ENCODE peak calls at places on chromosomes 11 and 22, in ten cellular contexts. One of them, this sample, is unnamed.
A peak's percentile ranks its signal among the peaks of the same experiment; 100 is the strongest.

GRCh38 chr11:86688398-86689179 is 16.2 kb upstream of the ME3 start:
- DNase-seq in fibroblast of lung: peak; percentile 72
- DNase-seq in endodermal cell: no peak
- DNase-seq in tibial nerve: no peak
- DNase-seq in ovary: no peak
- DNase-seq in right lobe of liver: no peak
- DNase-seq in adipocyte: peak; percentile 72
- DNase-seq in cardiac muscle cell: no peak
- DNase-seq in stomach: no peak
- DNase-seq in CD8-positive, alpha-beta memory T cell: no peak
- DNase-seq in this sample: no peak

GRCh38 chr11:22432331-22433065 is 94.3 kb downstream of the SLC17A6 start:
- DNase-seq in adipocyte: no peak
- DNase-seq in CD8-positive, alpha-beta memory T cell: no peak
- DNase-seq in endodermal cell: peak; percentile 67
- DNase-seq in stomach: no peak
- DNase-seq in cardiac muscle cell: no peak
- DNase-seq in ovary: peak; percentile 49
- DNase-seq in right lobe of liver: peak; percentile 20
- DNase-seq in tibial nerve: peak; percentile 18
- DNase-seq in fibroblast of lung: peak; percentile 62
- DNase-seq in this sample: no peak

GRCh38 chr11:108019870-108020540 is 11.3 kb downstream of the CUL5 start:
- DNase-seq in right lobe of liver: no peak
- DNase-seq in CD8-positive, alpha-beta memory T cell: no peak
- DNase-seq in tibial nerve: no peak
- DNase-seq in adipocyte: peak; percentile 43
- DNase-seq in endodermal cell: no peak
- DNase-seq in cardiac muscle cell: peak; percentile 31
- DNase-seq in stomach: no peak
- DNase-seq in fibroblast of lung: peak; percentile 58
- DNase-seq in ovary: no peak
- DNase-seq in this sample: no peak

GRCh38 chr22:35630387-35630793 is 13.3 kb upstream of the MB start:
- DNase-seq in tibial nerve: no peak
- DNase-seq in endodermal cell: peak; percentile 73
- DNase-seq in right lobe of liver: no peak
- DNase-seq in cardiac muscle cell: peak; percentile 15
- DNase-seq in ovary: no peak
- DNase-seq in CD8-positive, alpha-beta memory T cell: no peak
- DNase-seq in fibroblast of lung: peak; percentile 33
- DNase-seq in stomach: no peak
- DNase-seq in adipocyte: peak; percentile 33
- DNase-seq in this sample: no peak

GRCh38 chr22:28231423-28231822 is 312.4 kb upstream of the PITPNB start:
- DNase-seq in right lobe of liver: no peak
- DNase-seq in CD8-positive, alpha-beta memory T cell: no peak
- DNase-seq in fibroblast of lung: peak; percentile 18
- DNase-seq in cardiac muscle cell: peak; percentile 56
- DNase-seq in endodermal cell: peak; percentile 57
- DNase-seq in stomach: no peak
- DNase-seq in tibial nerve: no peak
- DNase-seq in adipocyte: peak; percentile 60
- DNase-seq in ovary: no peak
- DNase-seq in this sample: no peak

GRCh38 chr11:126857860-126858808 is 142.4 kb downstream of the KIRREL3 start:
- DNase-seq in adipocyte: no peak
- DNase-seq in CD8-positive, alpha-beta memory T cell: no peak
- DNase-seq in tibial nerve: no peak
- DNase-seq in cardiac muscle cell: no peak
- DNase-seq in fibroblast of lung: peak; percentile 27
- DNase-seq in ovary: no peak
- DNase-seq in stomach: no peak
- DNase-seq in endodermal cell: peak; percentile 19
- DNase-seq in right lobe of liver: no peak
- DNase-seq in this sample: no peak

GRCh38 chr11:27861706-27862430 is 161.6 kb upstream of the BDNF start:
- DNase-seq in CD8-positive, alpha-beta memory T cell: no peak
- DNase-seq in fibroblast of lung: peak; percentile 90
- DNase-seq in endodermal cell: no peak
- DNase-seq in cardiac muscle cell: no peak
- DNase-seq in adipocyte: peak; percentile 84
- DNase-seq in right lobe of liver: no peak
- DNase-seq in ovary: no peak
- DNase-seq in tibial nerve: no peak
- DNase-seq in stomach: no peak
- DNase-seq in this sample: no peak

GRCh38 chr11:12087075-12087775 is 23.2 kb upstream of the MICAL2 start:
- DNase-seq in stomach: no peak
- DNase-seq in right lobe of liver: no peak
- DNase-seq in ovary: no peak
- DNase-seq in CD8-positive, alpha-beta memory T cell: peak; percentile 44
- DNase-seq in adipocyte: peak; percentile 72
- DNase-seq in tibial nerve: no peak
- DNase-seq in cardiac muscle cell: no peak
- DNase-seq in fibroblast of lung: peak; percentile 82
- DNase-seq in endodermal cell: no peak
- DNase-seq in this sample: peak; percentile 46

DNA sequence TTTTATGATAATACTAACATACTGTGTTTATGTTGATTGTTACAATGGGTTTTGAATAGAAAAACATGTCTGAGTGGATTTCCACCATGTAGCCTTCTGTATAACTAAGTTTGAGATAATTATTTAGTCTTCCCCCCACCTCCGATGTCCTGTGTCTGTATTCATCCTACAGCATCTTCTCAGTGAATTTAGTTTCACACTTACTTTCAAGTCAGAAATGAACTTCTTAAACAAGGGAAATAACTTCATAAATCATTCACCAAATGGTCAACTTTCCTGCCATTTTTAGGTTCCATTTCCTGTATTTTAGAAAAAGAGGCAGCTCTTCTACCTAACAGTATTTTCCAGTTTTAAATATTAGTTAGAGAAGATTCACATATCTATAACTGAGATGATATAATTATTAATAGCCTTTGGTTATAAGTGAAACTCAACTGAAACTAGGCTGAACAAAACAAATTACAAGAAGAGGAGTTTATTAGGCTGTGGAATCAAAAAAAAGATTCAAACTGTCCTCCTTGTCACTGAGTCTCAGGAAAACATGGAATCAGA is 3.5 kb downstream of the OR51B5 start:
- DNase-seq in endodermal cell: no peak
- DNase-seq in right lobe of liver: no peak
- DNase-seq in fibroblast of lung: no peak
- DNase-seq in stomach: no peak
- DNase-seq in ovary: no peak
- DNase-seq in cardiac muscle cell: no peak
- DNase-seq in tibial nerve: no peak
- DNase-seq in CD8-positive, alpha-beta memory T cell: no peak
- DNase-seq in adipocyte: no peak
- DNase-seq in this sample: no peak
- H3K4me3 ChIP-seq in endodermal cell: no peak overlapping the region
- H3K4me3 ChIP-seq in right lobe of liver: no peak overlapping the region
- H3K4me3 ChIP-seq in fibroblast of lung: no peak overlapping the region
- H3K4me3 ChIP-seq in stomach: no peak overlapping the region
- H3K4me3 ChIP-seq in ovary: no peak overlapping the region
- H3K4me3 ChIP-seq in cardiac muscle cell: no peak overlapping the region
- H3K4me3 ChIP-seq in tibial nerve: no peak overlapping the region
- H3K4me3 ChIP-seq in CD8-positive, alpha-beta memory T cell: no peak overlapping the region
- H3K4me3 ChIP-seq in adipocyte: no peak overlapping the region
- H3K4me3 ChIP-seq in this sample: no peak overlapping the region

GRCh38 chr11:64451856-64452255 is 92.9 kb downstream of the RPS6KA4 start:
- DNase-seq in endodermal cell: no peak
- DNase-seq in ovary: no peak
- DNase-seq in fibroblast of lung: no peak
- DNase-seq in tibial nerve: no peak
- DNase-seq in right lobe of liver: no peak
- DNase-seq in cardiac muscle cell: no peak
- DNase-seq in CD8-positive, alpha-beta memory T cell: no peak
- DNase-seq in stomach: no peak
- DNase-seq in adipocyte: no peak
- DNase-seq in this sample: no peak

GRCh38 chr11:64449381-64450167 is 90.6 kb downstream of the RPS6KA4 start:
- DNase-seq in tibial nerve: no peak
- DNase-seq in fibroblast of lung: peak; percentile 41
- DNase-seq in CD8-positive, alpha-beta memory T cell: peak; percentile 51
- DNase-seq in ovary: peak; percentile 12
- DNase-seq in right lobe of liver: peak; percentile 48
- DNase-seq in endodermal cell: peak; percentile 95
- DNase-seq in cardiac muscle cell: peak; percentile 84
- DNase-seq in stomach: peak; percentile 70
- DNase-seq in adipocyte: peak; percentile 71
- DNase-seq in this sample: peak; percentile 75

GRCh38 chr11:64447717-64448598 is 89.0 kb downstream of the RPS6KA4 start:
- DNase-seq in fibroblast of lung: peak; percentile 20
- DNase-seq in CD8-positive, alpha-beta memory T cell: no peak
- DNase-seq in stomach: peak; percentile 33
- DNase-seq in ovary: no peak
- DNase-seq in endodermal cell: peak; percentile 55
- DNase-seq in adipocyte: peak; percentile 58
- DNase-seq in tibial nerve: no peak
- DNase-seq in cardiac muscle cell: no peak
- DNase-seq in right lobe of liver: peak; percentile 60
- DNase-seq in this sample: peak; percentile 36

GRCh38 chr11:64448599-64449380 is 89.8 kb downstream of the RPS6KA4 start:
- DNase-seq in adipocyte: peak; percentile 91
- DNase-seq in CD8-positive, alpha-beta memory T cell: peak; percentile 48
- DNase-seq in ovary: peak; percentile 58
- DNase-seq in cardiac muscle cell: peak; percentile 92
- DNase-seq in right lobe of liver: peak; percentile 87
- DNase-seq in fibroblast of lung: peak; percentile 52
- DNase-seq in endodermal cell: peak; percentile 96
- DNase-seq in tibial nerve: peak; percentile 44
- DNase-seq in stomach: peak; percentile 85
- DNase-seq in this sample: peak; percentile 83

DNA sequence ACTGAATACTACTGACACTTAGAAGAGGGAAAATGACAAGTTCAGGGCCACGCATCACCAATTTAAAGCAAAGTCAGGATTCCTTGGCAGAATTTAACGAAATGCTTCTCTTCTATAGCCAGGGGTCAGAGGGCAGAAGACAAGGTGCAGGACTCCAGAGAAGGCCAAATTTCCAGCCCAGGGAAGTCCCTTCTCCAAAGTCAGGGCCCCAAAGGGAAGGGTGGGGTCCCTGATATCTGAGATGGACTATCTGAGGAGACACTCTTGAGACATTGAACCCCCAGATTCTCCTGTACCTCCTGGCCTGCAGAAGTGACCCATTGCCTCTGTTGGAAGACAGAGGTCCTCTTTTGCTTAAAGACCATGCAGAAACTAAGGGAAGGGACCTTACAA is 91.2 kb downstream of the RPS6KA4 start:
- DNase-seq in tibial nerve: no peak
- DNase-seq in right lobe of liver: no peak
- DNase-seq in CD8-positive, alpha-beta memory T cell: no peak
- DNase-seq in fibroblast of lung: no peak
- DNase-seq in cardiac muscle cell: no peak
- DNase-seq in ovary: no peak
- DNase-seq in endodermal cell: no peak
- DNase-seq in adipocyte: no peak
- DNase-seq in stomach: no peak
- DNase-seq in this sample: no peak
- H3K27me3 ChIP-seq in tibial nerve: peaks cover 9% of the 10 kb centered on the region
- H3K27me3 ChIP-seq in right lobe of liver: no peaks in the 10 kb centered on the region
- H3K27me3 ChIP-seq in CD8-positive, alpha-beta memory T cell: peaks cover 7% of the 10 kb centered on the region
- H3K27me3 ChIP-seq in fibroblast of lung: peaks cover 10% of the 10 kb centered on the region
- H3K27me3 ChIP-seq in cardiac muscle cell: no peaks in the 10 kb centered on the region
- H3K27me3 ChIP-seq in ovary: no peaks in the 10 kb centered on the region
- H3K27me3 ChIP-seq in endodermal cell: no peaks in the 10 kb centered on the region
- H3K27me3 ChIP-seq in adipocyte: peaks cover 44% of the 10 kb centered on the region
- H3K27me3 ChIP-seq in stomach: no peaks in the 10 kb centered on the region
- H3K27me3 ChIP-seq in this sample: no peaks in the 10 kb centered on the region

GRCh38 chr11:131907371-131907770 is 537.0 kb downstream of the NTM start:
- DNase-seq in adipocyte: no peak
- DNase-seq in fibroblast of lung: no peak
- DNase-seq in endodermal cell: no peak
- DNase-seq in stomach: no peak
- DNase-seq in CD8-positive, alpha-beta memory T cell: no peak
- DNase-seq in cardiac muscle cell: no peak
- DNase-seq in tibial nerve: no peak
- DNase-seq in ovary: no peak
- DNase-seq in right lobe of liver: no peak
- DNase-seq in this sample: no peak

GRCh38 chr11:131906963-131907362 is 536.5 kb downstream of the NTM start:
- DNase-seq in tibial nerve: no peak
- DNase-seq in stomach: no peak
- DNase-seq in ovary: no peak
- DNase-seq in fibroblast of lung: no peak
- DNase-seq in endodermal cell: no peak
- DNase-seq in cardiac muscle cell: no peak
- DNase-seq in right lobe of liver: no peak
- DNase-seq in adipocyte: no peak
- DNase-seq in CD8-positive, alpha-beta memory T cell: no peak
- DNase-seq in this sample: no peak

GRCh38 chr11:131899954-131900580 is 529.7 kb downstream of the NTM start:
- DNase-seq in adipocyte: no peak
- DNase-seq in ovary: no peak
- DNase-seq in stomach: no peak
- DNase-seq in right lobe of liver: no peak
- DNase-seq in fibroblast of lung: no peak
- DNase-seq in CD8-positive, alpha-beta memory T cell: no peak
- DNase-seq in cardiac muscle cell: no peak
- DNase-seq in tibial nerve: no peak
- DNase-seq in endodermal cell: no peak
- DNase-seq in this sample: no peak

GRCh38 chr11:131908316-131908715 is 537.9 kb downstream of the NTM start:
- DNase-seq in cardiac muscle cell: no peak
- DNase-seq in CD8-positive, alpha-beta memory T cell: no peak
- DNase-seq in right lobe of liver: no peak
- DNase-seq in ovary: no peak
- DNase-seq in fibroblast of lung: no peak
- DNase-seq in adipocyte: no peak
- DNase-seq in stomach: no peak
- DNase-seq in tibial nerve: no peak
- DNase-seq in endodermal cell: no peak
- DNase-seq in this sample: no peak

DNA sequence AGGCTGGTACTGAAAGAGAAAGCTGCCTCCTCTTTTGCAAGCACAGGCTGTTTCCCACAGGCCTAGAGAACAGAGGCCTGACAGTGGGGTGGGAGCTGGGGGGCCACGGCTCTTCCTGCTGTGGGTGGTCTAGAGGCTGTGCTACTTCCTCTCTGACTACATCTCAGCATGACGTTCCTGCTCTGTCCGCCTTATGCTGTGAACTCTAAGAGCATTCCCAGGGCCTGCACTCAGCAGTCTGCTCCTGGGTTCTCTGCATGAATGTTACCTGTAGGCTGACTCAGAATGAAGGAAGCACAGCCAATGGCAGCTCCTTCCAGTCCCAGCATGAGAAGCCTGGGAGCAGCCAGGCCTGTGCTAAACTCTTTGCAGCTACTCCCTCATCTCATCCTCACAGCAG is 534.3 kb downstream of the NTM start:
- DNase-seq in endodermal cell: peak; percentile 91
- DNase-seq in tibial nerve: no peak
- DNase-seq in right lobe of liver: no peak
- DNase-seq in ovary: no peak
- DNase-seq in CD8-positive, alpha-beta memory T cell: no peak
- DNase-seq in stomach: no peak
- DNase-seq in cardiac muscle cell: no peak
- DNase-seq in fibroblast of lung: no peak
- DNase-seq in adipocyte: no peak
- DNase-seq in this sample: no peak
- H3K4me1 ChIP-seq in endodermal cell: no peaks in the 10 kb centered on the region
- H3K4me1 ChIP-seq in tibial nerve: no peaks in the 10 kb centered on the region
- H3K4me1 ChIP-seq in right lobe of liver: no peaks in the 10 kb centered on the region
- H3K4me1 ChIP-seq in ovary: no peaks in the 10 kb centered on the region
- H3K4me1 ChIP-seq in CD8-positive, alpha-beta memory T cell: no peaks in the 10 kb centered on the region
- H3K4me1 ChIP-seq in stomach: no peaks in the 10 kb centered on the region
- H3K4me1 ChIP-seq in cardiac muscle cell: no peaks in the 10 kb centered on the region
- H3K4me1 ChIP-seq in fibroblast of lung: peaks cover 6% of the 10 kb centered on the region
- H3K4me1 ChIP-seq in adipocyte: peaks cover 7% of the 10 kb centered on the region
- H3K4me1 ChIP-seq in this sample: no peaks in the 10 kb centered on the region

DNA sequence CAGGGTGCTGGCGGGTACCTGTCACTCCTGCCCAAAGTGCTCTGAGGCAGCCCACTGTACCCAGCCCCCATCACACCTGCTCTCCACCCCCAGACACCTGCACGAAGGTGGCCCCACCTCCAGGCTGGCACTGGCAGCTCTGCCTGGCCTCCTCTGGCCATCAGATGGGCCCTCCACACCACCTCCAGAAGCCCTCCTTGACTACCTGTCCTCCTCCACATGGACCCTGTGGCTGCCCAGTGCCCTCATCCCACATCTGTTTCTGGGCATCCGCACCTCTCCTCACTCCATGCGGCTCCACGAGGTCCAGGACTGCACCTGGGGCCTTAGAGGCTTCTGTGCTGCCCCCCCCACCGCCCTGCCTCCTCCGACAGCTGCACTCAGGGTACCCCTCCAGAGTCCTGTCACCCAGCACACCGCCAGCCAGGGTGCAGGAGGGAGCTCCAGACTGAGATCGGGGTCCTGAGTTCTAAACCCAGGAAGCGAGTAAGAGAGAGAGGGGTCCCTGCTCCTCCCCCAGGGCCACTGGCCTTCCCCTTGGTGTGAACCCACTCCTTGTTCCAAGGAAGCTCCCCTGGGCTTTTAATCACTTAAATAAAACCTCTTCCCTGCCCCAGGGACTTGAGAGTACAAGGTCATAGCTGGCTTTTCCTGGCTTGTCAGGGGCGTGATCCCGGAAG is 1.7 kb downstream of the CTSD start:
- DNase-seq in cardiac muscle cell: no peak
- DNase-seq in right lobe of liver: peak; percentile 39
- DNase-seq in stomach: no peak
- DNase-seq in fibroblast of lung: no peak
- DNase-seq in CD8-positive, alpha-beta memory T cell: no peak
- DNase-seq in adipocyte: no peak
- DNase-seq in tibial nerve: no peak
- DNase-seq in ovary: no peak
- DNase-seq in endodermal cell: no peak
- DNase-seq in this sample: no peak
- H3K4me3 ChIP-seq in cardiac muscle cell: no peak overlapping the region
- H3K4me3 ChIP-seq in right lobe of liver: peak overlapping the region; percentile 79
- H3K4me3 ChIP-seq in stomach: peak overlapping the region; percentile 91
- H3K4me3 ChIP-seq in fibroblast of lung: peak overlapping the region; percentile 69
- H3K4me3 ChIP-seq in CD8-positive, alpha-beta memory T cell: peak overlapping the region; percentile 78
- H3K4me3 ChIP-seq in adipocyte: peak overlapping the region; percentile 85
- H3K4me3 ChIP-seq in tibial nerve: peak overlapping the region; percentile 98
- H3K4me3 ChIP-seq in ovary: no peak overlapping the region
- H3K4me3 ChIP-seq in endodermal cell: peak overlapping the region; percentile 86
- H3K4me3 ChIP-seq in this sample: peak overlapping the region; percentile 91